ENCODE peak calls at places on chromosomes 16 and 17, in eight cellular contexts. T is kidney; D is fibroblast of mammary gland; G is CD4-positive, alpha-beta T cell; E is ascending aorta; A is breast epithelium; S is body of pancreas; H is choroid plexus epithelial cell. R is an unnamed sample.

GRCh38 chr16:28067604-28068382 is 4.3 kb upstream of the GSG1L start:
- DNase-seq in T (peak), D (peak), G (no peak), E (peak), A (no peak), S (no peak), H (peak), R (no peak)

GRCh38 chr16:9260665-9261064 is 169.2 kb downstream of the HAPSTR1 start:
- DNase-seq in T (no peak), D (no peak), G (no peak), E (no peak), A (no peak), S (peak), H (no peak), R (no peak)

GRCh38 chr16:17606460-17606859 is 135.7 kb upstream of the XYLT1 start:
- DNase-seq in T (no peak), D (no peak), G (no peak), E (no peak), A (no peak), S (no peak), H (no peak), R (no peak)

GRCh38 chr17:10920511-10920910 is 82.6 kb upstream of the PIRT start:
- DNase-seq in T (no peak), D (no peak), G (no peak), E (no peak), A (no peak), S (no peak), H (no peak), R (no peak)

GRCh38 chr16:88684569-88685155 is 1.6 kb downstream of the SNAI3 start:
- DNase-seq in T (no peak), D (no peak), G (no peak), E (no peak), A (no peak), S (no peak), H (no peak), R (no peak)

GRCh38 chr17:73182616-73183310 is 10.1 kb upstream of the COG1 start:
- DNase-seq in T (no peak), D (no peak), G (no peak), E (no peak), A (no peak), S (no peak), H (no peak), R (no peak)

GRCh38 chr16:72214821-72215220 is 42.9 kb upstream of the PMFBP1 start:
- DNase-seq in T (no peak), D (no peak), G (no peak), E (no peak), A (no peak), S (no peak), H (no peak), R (no peak)

GRCh38 chr17:44144966-44145739 is 3.4 kb downstream of the HROB start:
- DNase-seq in T (no peak), D (no peak), G (no peak), E (no peak), A (no peak), S (no peak), H (peak), R (no peak)

GRCh38 chr16:46826618-46827017 is 4.4 kb downstream of the C16orf87 start:
- DNase-seq in T (no peak), D (no peak), G (no peak), E (no peak), A (no peak), S (no peak), H (peak), R (no peak)

GRCh38 chr16:15509051-15509592 is 74.7 kb downstream of the BMERB1 start:
- DNase-seq in T (no peak), D (no peak), G (peak), E (no peak), A (peak), S (no peak), H (peak), R (no peak)

GRCh38 chr16:56352351-56353053 is 72.8 kb downstream of the AMFR start:
- DNase-seq in T (peak), D (no peak), G (no peak), E (peak), A (peak), S (peak), H (no peak), R (no peak)

GRCh38 chr16:20904507-20905079 is 4.0 kb downstream of the LYRM1 start:
- DNase-seq in T (no peak), D (peak), G (no peak), E (no peak), A (no peak), S (no peak), H (peak), R (peak)

GRCh38 chr17:41904242-41904841 is 14.4 kb downstream of the ACLY start:
- DNase-seq in T (no peak), D (no peak), G (no peak), E (no peak), A (no peak), S (no peak), H (no peak), R (no peak)

GRCh38 chr16:2196162-2196980 is at the start of gene CASKIN1:
- DNase-seq in T (no peak), D (no peak), G (no peak), E (no peak), A (no peak), S (no peak), H (peak), R (no peak)

GRCh38 chr16:11254913-11255736 is 879 bp downstream of the SOCS1 start:
- DNase-seq in T (peak), D (peak), G (peak), E (no peak), A (peak), S (peak), H (peak), R (no peak)

GRCh38 chr16:57753448-57754353 is 18.1 kb downstream of the KATNB1 start:
- DNase-seq in T (peak), D (no peak), G (no peak), E (no peak), A (no peak), S (no peak), H (no peak), R (no peak)

GRCh38 chr17:58515286-58515685 is 848 bp upstream of the MTMR4 start:
- DNase-seq in T (no peak), D (no peak), G (no peak), E (no peak), A (no peak), S (no peak), H (no peak), R (no peak)

GRCh38 chr17:83201206-83202001 is 122.0 kb downstream of the METRNL start:
- DNase-seq in T (peak), D (no peak), G (no peak), E (peak), A (peak), S (no peak), H (no peak), R (no peak)

GRCh38 chr17:32567511-32567910 is 80.7 kb downstream of the CDK5R1 start:
- DNase-seq in T (no peak), D (peak), G (no peak), E (no peak), A (no peak), S (no peak), H (no peak), R (no peak)

GRCh38 chr17:35082073-35082657 is 18.7 kb upstream of the RFFL start:
- DNase-seq in T (no peak), D (peak), G (no peak), E (no peak), A (no peak), S (no peak), H (peak), R (peak)

GRCh38 chr17:77100009-77100408 is 40.8 kb upstream of the SEC14L1 start:
- DNase-seq in T (peak), D (no peak), G (no peak), E (peak), A (no peak), S (no peak), H (no peak), R (no peak)

GRCh38 chr17:73691321-73691766 is 47.1 kb upstream of the SDK2 start:
- DNase-seq in T (no peak), D (no peak), G (no peak), E (no peak), A (no peak), S (no peak), H (no peak), R (no peak)

GRCh38 chr17:46108120-46108519 is 85.1 kb downstream of the KANSL1 start:
- DNase-seq in T (no peak), D (no peak), G (no peak), E (no peak), A (no peak), S (no peak), H (no peak), R (no peak)

GRCh38 chr17:42573095-42573494 is 4.4 kb downstream of the PSMC3IP start:
- DNase-seq in T (no peak), D (no peak), G (no peak), E (no peak), A (no peak), S (no peak), H (no peak), R (no peak)

GRCh38 chr17:59838196-59838911 is 54.4 kb downstream of the TUBD1 start:
- DNase-seq in T (peak), D (peak), G (peak), E (no peak), A (no peak), S (no peak), H (peak), R (no peak)

GRCh38 chr16:5062051-5062450 is 3.7 kb downstream of the C16orf89 start:
- DNase-seq in T (no peak), D (no peak), G (no peak), E (no peak), A (no peak), S (no peak), H (no peak), R (no peak)

GRCh38 chr17:81097134-81097942 is 62.4 kb downstream of the BAIAP2 start:
- DNase-seq in T (peak), D (peak), G (no peak), E (peak), A (no peak), S (peak), H (peak), R (peak)

GRCh38 chr16:4176794-4177438 is 60.7 kb upstream of the ADCY9 start:
- DNase-seq in T (no peak), D (peak), G (no peak), E (no peak), A (no peak), S (no peak), H (peak), R (no peak)

GRCh38 chr16:19696961-19697360 is 21.1 kb downstream of the KNOP1 start:
- DNase-seq in T (no peak), D (no peak), G (no peak), E (no peak), A (no peak), S (no peak), H (no peak), R (no peak)

GRCh38 chr17:74748529-74749261 is at the start of gene NHERF1:
- DNase-seq in T (peak), D (peak), G (peak), E (peak), A (peak), S (peak), H (peak), R (peak)
- TF ChIP-seq CTCF in T (peak), D (no peak), G (no peak), E (no peak), A (no peak), S (peak), H (peak), R (peak)

DNA sequence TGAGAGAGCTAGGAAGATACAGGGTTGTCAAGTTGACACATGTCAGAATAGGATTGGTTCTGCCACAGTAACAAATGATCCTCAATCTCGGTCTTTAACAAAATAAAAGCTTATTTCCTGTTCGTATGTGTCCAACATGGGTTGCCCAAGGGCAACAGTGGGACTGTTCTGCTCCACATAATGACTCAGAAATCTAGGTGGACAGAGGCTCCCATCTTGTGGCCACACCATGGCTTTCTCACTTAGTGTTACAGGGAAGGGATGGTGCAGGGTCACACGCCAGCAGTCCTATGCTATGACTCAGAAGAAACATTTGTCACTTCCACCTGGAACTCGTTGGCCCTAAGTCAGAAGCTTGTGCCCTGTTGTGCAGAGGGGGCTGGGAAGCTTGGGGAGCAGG is 364.9 kb downstream of the SNX29 start:
- DNase-seq in T (no peak), D (peak), G (no peak), E (no peak), A (no peak), S (no peak), H (peak), R (no peak)
- TF ChIP-seq CTCF in T (no peak), D (no peak), G (no peak), E (no peak), A (no peak), S (no peak), H (peak), R (peak)

GRCh38 chr17:15436399-15437369 is 30.7 kb downstream of the CDRT4 start:
- DNase-seq in T (no peak), D (peak), G (peak), E (no peak), A (no peak), S (peak), H (peak), R (no peak)
- TF ChIP-seq CTCF in T (peak), D (peak), G (peak), E (no peak), A (peak), S (no peak), H (peak), R (peak)

GRCh38 chr17:7502171-7502847 is 18.1 kb downstream of the POLR2A start:
- DNase-seq in T (no peak), D (no peak), G (no peak), E (no peak), A (no peak), S (no peak), H (no peak), R (no peak)

GRCh38 chr17:7499161-7499560 is 15.0 kb downstream of the POLR2A start:
- DNase-seq in T (no peak), D (no peak), G (no peak), E (no peak), A (no peak), S (no peak), H (no peak), R (no peak)

GRCh38 chr17:7503521-7503920 is 19.4 kb downstream of the POLR2A start:
- DNase-seq in T (no peak), D (no peak), G (no peak), E (no peak), A (no peak), S (no peak), H (no peak), R (no peak)

GRCh38 chr17:7501729-7502128 is 17.6 kb downstream of the POLR2A start:
- DNase-seq in T (no peak), D (no peak), G (no peak), E (no peak), A (no peak), S (no peak), H (no peak), R (no peak)

DNA sequence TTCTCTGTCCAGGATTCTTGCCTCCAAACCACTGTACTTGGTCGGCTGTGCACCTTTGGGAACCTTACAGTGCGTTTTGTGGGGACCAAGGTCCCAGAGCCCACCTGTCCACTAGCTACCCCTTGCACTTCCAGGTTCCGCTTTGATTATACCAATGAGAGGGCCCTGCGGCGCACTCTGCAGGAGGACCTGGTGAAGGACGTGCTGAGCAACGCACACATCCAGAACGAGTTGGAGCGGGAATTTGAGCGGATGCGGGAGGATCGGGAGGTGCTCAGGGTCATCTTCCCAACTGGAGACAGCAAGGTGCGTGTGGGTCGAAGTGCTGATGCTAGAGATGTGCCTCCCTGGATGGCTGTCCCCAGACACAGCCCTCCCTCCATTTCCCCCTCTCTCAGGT is 18.8 kb downstream of the POLR2A start:
- DNase-seq in T (no peak), D (no peak), G (no peak), E (no peak), A (no peak), S (no peak), H (no peak), R (no peak)
- TF ChIP-seq CTCF in T (peak), D (peak), G (no peak), E (no peak), A (no peak), S (no peak), H (peak), R (peak)

DNA sequence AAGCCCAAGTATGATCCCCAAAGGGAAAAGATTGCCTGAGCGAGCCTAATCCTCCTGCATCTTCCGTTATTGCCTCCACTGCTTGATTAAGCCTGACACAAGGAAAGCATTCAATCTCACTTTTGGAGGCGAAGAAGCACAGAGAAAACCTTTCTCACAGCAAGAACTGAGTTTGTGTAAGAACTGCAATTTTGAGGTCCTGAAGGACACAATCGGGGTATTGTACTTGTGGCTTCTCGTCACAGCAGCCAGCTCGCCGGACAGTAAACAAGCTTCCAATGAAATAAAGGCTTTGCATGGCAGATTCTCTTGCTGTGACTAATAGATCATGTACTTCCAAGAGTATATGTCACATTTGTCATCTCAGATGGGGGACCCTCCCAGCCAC is 18.7 kb upstream of the FOXF1 start:
- DNase-seq in T (no peak), D (no peak), G (no peak), E (no peak), A (no peak), S (no peak), H (no peak), R (no peak)
- TF ChIP-seq CTCF in T (no peak), D (no peak), G (no peak), E (no peak), A (no peak), S (no peak), H (no peak), R (no peak)

DNA sequence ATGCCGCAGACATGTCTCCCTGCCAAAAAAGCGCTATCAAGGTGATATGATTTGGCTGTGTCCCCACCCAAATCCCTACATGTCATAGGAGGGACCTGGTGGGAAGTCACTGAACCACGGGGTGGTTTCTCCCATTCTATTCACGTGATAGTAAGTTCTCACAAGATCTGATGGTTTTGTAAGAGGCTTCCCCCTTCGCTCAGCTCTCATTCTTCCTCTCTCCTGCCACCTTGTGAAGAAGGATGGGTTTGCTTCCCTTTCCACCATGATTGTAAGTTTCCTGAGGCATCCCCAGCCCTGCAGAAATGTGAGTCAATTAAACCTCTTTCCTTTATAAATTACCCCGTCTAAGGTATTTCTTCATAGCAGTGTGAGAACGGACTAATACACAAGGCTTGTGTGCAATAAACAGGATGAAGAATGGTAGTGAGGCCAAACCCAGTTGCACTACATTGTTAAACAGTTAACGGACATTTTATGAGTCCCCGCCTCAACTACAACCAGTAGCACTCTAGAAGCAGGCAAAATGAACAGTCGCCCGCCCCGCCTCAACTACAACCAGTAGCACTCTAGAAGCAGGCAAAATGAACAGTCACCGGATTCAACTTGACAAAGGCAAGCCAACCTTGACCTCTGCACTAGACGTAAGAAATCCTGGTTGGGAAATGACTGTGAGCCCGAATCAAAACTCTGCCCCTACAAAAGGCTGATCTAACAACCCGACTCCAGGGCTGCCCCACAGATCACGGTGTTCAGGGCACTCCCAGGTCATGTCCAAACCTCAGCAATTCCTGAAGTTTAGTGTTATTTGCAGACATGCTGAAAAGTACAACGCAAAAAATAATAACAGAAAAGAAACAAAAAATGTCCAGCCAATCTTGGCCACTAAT is 26.3 kb downstream of the VPS53 start:
- DNase-seq in T (no peak), D (peak), G (no peak), E (no peak), A (no peak), S (no peak), H (peak), R (no peak)
- TF ChIP-seq CTCF in T (no peak), D (peak), G (no peak), E (no peak), A (peak), S (no peak), H (peak), R (peak)

DNA sequence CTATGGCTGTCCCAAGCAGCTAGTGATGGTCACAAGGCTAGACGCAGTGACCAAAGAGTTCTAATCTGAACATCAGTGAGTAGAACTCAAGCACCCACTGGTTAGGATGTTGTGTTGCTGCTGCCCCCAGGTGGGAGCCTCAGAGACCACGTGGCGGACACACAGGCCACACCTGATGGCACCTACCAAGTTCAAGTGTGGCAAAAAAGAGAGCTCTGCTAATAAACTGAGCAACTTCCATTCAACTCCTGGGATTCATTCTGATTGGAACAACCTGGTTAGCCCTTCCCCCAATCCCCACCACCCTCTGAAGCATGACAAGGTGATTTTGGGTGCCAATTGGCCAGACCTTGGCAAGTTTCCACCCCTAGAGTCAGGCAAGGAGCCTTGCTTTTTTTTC is 3.5 kb upstream of the LCMT1 start:
- DNase-seq in T (no peak), D (no peak), G (peak), E (no peak), A (no peak), S (no peak), H (peak), R (no peak)
- TF ChIP-seq CTCF in T (no peak), D (no peak), G (peak), E (no peak), A (no peak), S (no peak), H (no peak), R (no peak)